ENCODE peak calls at places on chromosomes 5 and 9, in nine cellular contexts. One of them, this sample, is unnamed.

GRCh38 chr9:125878241-125878640 is 131.1 kb downstream of the PBX3 start:
- DNase-seq in fibroblast of pulmonary artery: peak
- DNase-seq in uterus: no peak
- DNase-seq in NCI-H1092: no peak
- DNase-seq in astrocyte of the spinal cord: no peak
- DNase-seq in T-helper 2 cell: no peak
- DNase-seq in endothelial cell: no peak
- DNase-seq in cardiac muscle cell: peak
- DNase-seq in body of pancreas: no peak
- DNase-seq in this sample: no peak

GRCh38 chr5:137279631-137280236 is 219.4 kb downstream of the SPOCK1 start:
- DNase-seq in fibroblast of pulmonary artery: no peak
- DNase-seq in body of pancreas: no peak
- DNase-seq in cardiac muscle cell: no peak
- DNase-seq in NCI-H1092: no peak
- DNase-seq in T-helper 2 cell: no peak
- DNase-seq in endothelial cell: no peak
- DNase-seq in uterus: no peak
- DNase-seq in astrocyte of the spinal cord: no peak
- DNase-seq in this sample: no peak

GRCh38 chr9:127586537-127586936 is 25.5 kb upstream of the STXBP1 start:
- DNase-seq in NCI-H1092: peak
- DNase-seq in body of pancreas: peak
- DNase-seq in uterus: peak
- DNase-seq in cardiac muscle cell: peak
- DNase-seq in fibroblast of pulmonary artery: peak
- DNase-seq in endothelial cell: peak
- DNase-seq in astrocyte of the spinal cord: peak
- DNase-seq in T-helper 2 cell: peak
- DNase-seq in this sample: peak

GRCh38 chr5:6950872-6951271 is 237.6 kb downstream of the TENT4A start:
- DNase-seq in uterus: no peak
- DNase-seq in NCI-H1092: no peak
- DNase-seq in cardiac muscle cell: no peak
- DNase-seq in body of pancreas: no peak
- DNase-seq in fibroblast of pulmonary artery: no peak
- DNase-seq in endothelial cell: no peak
- DNase-seq in T-helper 2 cell: no peak
- DNase-seq in astrocyte of the spinal cord: no peak
- DNase-seq in this sample: no peak

GRCh38 chr9:23821400-23822181 is 4.4 kb downstream of the ELAVL2 start:
- DNase-seq in astrocyte of the spinal cord: peak
- DNase-seq in endothelial cell: peak
- DNase-seq in cardiac muscle cell: no peak
- DNase-seq in uterus: no peak
- DNase-seq in body of pancreas: peak
- DNase-seq in NCI-H1092: peak
- DNase-seq in T-helper 2 cell: peak
- DNase-seq in fibroblast of pulmonary artery: no peak
- DNase-seq in this sample: peak

GRCh38 chr5:17090839-17091238 is 126.6 kb upstream of the BASP1 start:
- DNase-seq in cardiac muscle cell: no peak
- DNase-seq in NCI-H1092: no peak
- DNase-seq in fibroblast of pulmonary artery: no peak
- DNase-seq in uterus: no peak
- DNase-seq in astrocyte of the spinal cord: no peak
- DNase-seq in endothelial cell: no peak
- DNase-seq in T-helper 2 cell: no peak
- DNase-seq in body of pancreas: no peak
- DNase-seq in this sample: no peak

GRCh38 chr5:156587012-156587411 is 260.0 kb downstream of the SGCD start:
- DNase-seq in T-helper 2 cell: no peak
- DNase-seq in astrocyte of the spinal cord: no peak
- DNase-seq in uterus: no peak
- DNase-seq in fibroblast of pulmonary artery: no peak
- DNase-seq in cardiac muscle cell: no peak
- DNase-seq in NCI-H1092: no peak
- DNase-seq in endothelial cell: no peak
- DNase-seq in body of pancreas: no peak
- DNase-seq in this sample: no peak

GRCh38 chr5:172600571-172600970 is 40.5 kb upstream of the NEURL1B start:
- DNase-seq in NCI-H1092: no peak
- DNase-seq in fibroblast of pulmonary artery: no peak
- DNase-seq in body of pancreas: no peak
- DNase-seq in astrocyte of the spinal cord: no peak
- DNase-seq in cardiac muscle cell: no peak
- DNase-seq in endothelial cell: no peak
- DNase-seq in uterus: no peak
- DNase-seq in T-helper 2 cell: no peak
- DNase-seq in this sample: no peak

GRCh38 chr9:107875571-107875980 is 386.0 kb upstream of the KLF4 start:
- DNase-seq in NCI-H1092: no peak
- DNase-seq in astrocyte of the spinal cord: no peak
- DNase-seq in body of pancreas: no peak
- DNase-seq in T-helper 2 cell: no peak
- DNase-seq in uterus: no peak
- DNase-seq in endothelial cell: no peak
- DNase-seq in cardiac muscle cell: no peak
- DNase-seq in fibroblast of pulmonary artery: no peak
- DNase-seq in this sample: no peak

GRCh38 chr5:58717303-58718012 is 134.6 kb downstream of the RAB3C start:
- DNase-seq in uterus: no peak
- DNase-seq in cardiac muscle cell: no peak
- DNase-seq in body of pancreas: no peak
- DNase-seq in NCI-H1092: no peak
- DNase-seq in fibroblast of pulmonary artery: no peak
- DNase-seq in astrocyte of the spinal cord: no peak
- DNase-seq in T-helper 2 cell: no peak
- DNase-seq in endothelial cell: no peak
- DNase-seq in this sample: no peak

GRCh38 chr9:104927216-104927911 is 591 bp downstream of the ABCA1 start:
- DNase-seq in uterus: peak
- DNase-seq in endothelial cell: peak
- DNase-seq in T-helper 2 cell: peak
- DNase-seq in astrocyte of the spinal cord: peak
- DNase-seq in cardiac muscle cell: peak
- DNase-seq in NCI-H1092: peak
- DNase-seq in fibroblast of pulmonary artery: peak
- DNase-seq in body of pancreas: peak
- DNase-seq in this sample: peak

This sample was measured in colonic mucosa.